ENCODE peak calls at places on chromosomes 12 and 14, in five cellular contexts. R, P, M, C and H are unnamed samples. For H3K4me1, the result is how much of the 10 kb centered on the place peaks cover.

GRCh38 chr14:20383636-20384035 is 29.7 kb downstream of the TEP1 start:
- DNase-seq in R (no peak), M (no peak), P (no peak), C (no peak), H (no peak)

GRCh38 chr12:47067176-47067575 is 12.2 kb upstream of the PCED1B start:
- DNase-seq in P (no peak), M (no peak), C (no peak), R (no peak), H (no peak)

GRCh38 chr12:88267630-88268029 is 125.5 kb downstream of the TMTC3 start:
- DNase-seq in C (no peak), R (no peak), P (no peak), M (no peak), H (no peak)

GRCh38 chr12:71846322-71846940 is 6.9 kb downstream of the TBC1D15 start:
- DNase-seq in P (no peak), C (peak), M (no peak), R (no peak), H (peak)

GRCh38 chr14:39023939-39024871 is 78.8 kb downstream of the SEC23A start:
- DNase-seq in C (no peak), M (peak), P (no peak), R (no peak), H (no peak)

GRCh38 chr12:93322784-93323183 is 54.9 kb upstream of the NUDT4 start:
- DNase-seq in M (peak), P (no peak), R (no peak), C (no peak), H (no peak)

GRCh38 chr12:117162649-117163048 is 27.6 kb downstream of the FBXO21 start:
- DNase-seq in P (no peak), M (no peak), R (no peak), C (no peak), H (no peak)

GRCh38 chr12:122309564-122310121 is 43.3 kb upstream of the VPS33A start:
- DNase-seq in P (no peak), C (peak), R (no peak), M (no peak), H (no peak)

GRCh38 chr12:57276935-57277563 is 26.1 kb upstream of the STAC3 start:
- DNase-seq in M (no peak), R (no peak), C (no peak), P (peak), H (peak)

GRCh38 chr14:74437654-74438053 is 11.6 kb upstream of the SYNDIG1L start:
- DNase-seq in R (no peak), P (no peak), M (no peak), C (no peak), H (peak)

GRCh38 chr14:35299708-35300107 is 7.5 kb downstream of the PSMA6 start:
- DNase-seq in C (no peak), R (no peak), M (no peak), P (no peak), H (no peak)

GRCh38 chr14:100389497-100390104 is 66.5 kb downstream of the SLC25A47 start:
- DNase-seq in P (peak), C (no peak), M (peak), R (no peak), H (no peak)

GRCh38 chr12:103745962-103746361 is 95.1 kb downstream of the NT5DC3 start:
- DNase-seq in P (no peak), R (no peak), C (no peak), M (no peak), H (peak)

GRCh38 chr12:24533953-24534352 is 414.9 kb downstream of the BCAT1 start:
- DNase-seq in C (no peak), M (no peak), P (no peak), R (no peak), H (no peak)

GRCh38 chr12:48795550-48796455 is 6.9 kb upstream of the ADCY6 start:
- DNase-seq in C (peak), R (peak), M (peak), P (peak), H (peak)

GRCh38 chr14:102304611-102305506 is at the start of gene MOK:
- DNase-seq in R (peak), C (peak), M (peak), P (peak), H (peak)

GRCh38 chr14:105201928-105202513 is 20.9 kb upstream of the NUDT14 start:
- DNase-seq in P (no peak), M (no peak), R (no peak), C (no peak), H (no peak)

GRCh38 chr12:47964102-47964723 is 817 bp downstream of the TMEM106C start:
- DNase-seq in M (peak), R (no peak), P (peak), C (peak), H (peak)

GRCh38 chr14:71620401-71620800 is 311.8 kb upstream of the RGS6 start:
- DNase-seq in C (no peak), R (no peak), P (no peak), M (no peak), H (no peak)

GRCh38 chr12:109447482-109447881 is 29.6 kb downstream of the KCTD10 start:
- DNase-seq in C (no peak), R (no peak), M (peak), P (peak), H (no peak)
- H3K4me1 ChIP-seq in C (under half), R (under half), M (half or more), P (under half), H (under half)

GRCh38 chr12:69094606-69095216 is 144.7 kb upstream of the CPSF6 start:
- DNase-seq in P (no peak), R (no peak), C (no peak), M (no peak), H (no peak)

GRCh38 chr12:69091447-69092022 is 147.8 kb upstream of the CPSF6 start:
- DNase-seq in P (no peak), C (no peak), R (no peak), M (no peak), H (peak)

GRCh38 chr12:69095765-69096477 is 143.4 kb upstream of the CPSF6 start:
- DNase-seq in P (no peak), C (no peak), R (no peak), M (no peak), H (no peak)

GRCh38 chr12:69087986-69088385 is 151.4 kb upstream of the CPSF6 start:
- DNase-seq in C (no peak), M (no peak), R (no peak), P (no peak), H (no peak)

GRCh38 chr12:69092137-69092536 is 147.2 kb upstream of the CPSF6 start:
- DNase-seq in R (no peak), M (no peak), P (no peak), C (no peak), H (no peak)
- TF ChIP-seq POLR2AphosphoS5 in R (no peak), M (no peak), P (no peak), C (no peak), H (no peak)

GRCh38 chr12:113063396-113064350 is 7.1 kb downstream of the DTX1 start:
- DNase-seq in M (no peak), C (peak), R (no peak), P (no peak), H (no peak)
- H3K4me1 ChIP-seq in M (under half), C (under half), R (under half), P (under half), H (under half)

GRCh38 chr12:127500513-127500912 is 766.5 kb upstream of the TMEM132C start:
- DNase-seq in P (no peak), M (no peak), R (no peak), C (no peak), H (no peak)
- TF ChIP-seq POLR2AphosphoS5 in P (no peak), M (no peak), R (no peak), C (no peak), H (no peak)